ENCODE peak calls at places on chromosome 1, in six cellular contexts. V, G, M, W, D and I are unnamed samples.
A peak's percentile ranks its signal among the peaks of the same experiment; 100 is the strongest.

GRCh38 chr1:34786521-34787325 is 5.7 kb downstream of the GJB3 start:
- DNase-seq in G (peak; percentile 68), V (peak; percentile 80), W (peak; percentile 70), D (peak; percentile 55), M (peak; percentile 93), I (peak; percentile 85)

GRCh38 chr1:226792368-226792767 is 53.3 kb upstream of the ITPKB start:
- DNase-seq in G (no peak), W (no peak), M (no peak), V (no peak), D (no peak), I (no peak)

GRCh38 chr1:85952460-85952859 is 204.1 kb downstream of the COL24A1 start:
- DNase-seq in D (no peak), W (no peak), G (no peak), V (no peak), M (no peak), I (no peak)

GRCh38 chr1:203354246-203354645 is 3.3 kb upstream of the FMOD start:
- DNase-seq in W (peak; percentile 87), G (no peak), M (no peak), D (peak; percentile 53), V (no peak), I (no peak)

GRCh38 chr1:161706483-161707347 is at the start of gene FCRLA:
- DNase-seq in G (no peak), D (peak; percentile 79), V (no peak), W (peak; percentile 97), M (peak; percentile 13), I (no peak)

GRCh38 chr1:228767636-228768344 is 32.5 kb downstream of the RHOU start:
- DNase-seq in G (peak; percentile 61), D (no peak), M (no peak), V (no peak), W (no peak), I (no peak)

GRCh38 chr1:31957701-31958674 is 19.8 kb upstream of the PTP4A2 start:
- DNase-seq in V (no peak), D (no peak), G (no peak), W (peak; percentile 22), M (peak; percentile 71), I (no peak)

GRCh38 chr1:181319903-181320302 is 163.4 kb upstream of the CACNA1E start:
- DNase-seq in D (no peak), M (no peak), V (no peak), G (no peak), W (no peak), I (no peak)

GRCh38 chr1:153357853-153358690 is at the start of gene S100A9:
- DNase-seq in V (no peak), D (no peak), W (no peak), G (no peak), M (no peak), I (no peak)

GRCh38 chr1:17027403-17027802 is 15.7 kb upstream of the ATP13A2 start:
- DNase-seq in V (no peak), G (no peak), W (no peak), M (no peak), D (peak; percentile 84), I (no peak)

GRCh38 chr1:87888456-87888855 is 559.8 kb downstream of the LMO4 start:
- DNase-seq in M (no peak), V (no peak), D (no peak), G (no peak), W (peak; percentile 45), I (no peak)